ENCODE peak calls at places on chromosomes 3 and 15, in nine cellular contexts. L is heart right ventricle, N is IMR-90, U is AG10803, H is fibroblast of the aortic adventitia, Q is choroid plexus epithelial cell, B is left lung, P is cardiac muscle cell, X is GM12865. M is an unnamed sample.

GRCh38 chr15:80371924-80372323 is 32.3 kb upstream of the ARNT2 start:
- DNase-seq in X (no peak), P (no peak), L (no peak), B (no peak), U (no peak), H (no peak), N (no peak), Q (no peak), M (no peak)

GRCh38 chr3:10977864-10978510 is 14.6 kb upstream of the SLC6A1 start:
- DNase-seq in H (no peak), L (no peak), X (no peak), B (no peak), Q (peak; percentile 83), N (peak; percentile 1), P (peak; percentile 4), U (peak; percentile 61), M (no peak)

GRCh38 chr3:20023663-20024417 is 11.8 kb upstream of the PP2D1 start:
- DNase-seq in Q (no peak), B (peak; percentile 36), P (peak; percentile 21), L (peak; percentile 36), X (no peak), N (no peak), H (no peak), U (no peak), M (no peak)

GRCh38 chr3:106457278-106458210 is 588.7 kb upstream of the CBLB start:
- DNase-seq in L (peak; percentile 24), Q (peak; percentile 84), B (peak; percentile 48), U (peak; percentile 97), X (peak; percentile 82), H (peak; percentile 95), N (peak; percentile 90), P (peak; percentile 79), M (peak; percentile 88)

GRCh38 chr3:181824961-181825360 is 113.2 kb downstream of the SOX2 start:
- DNase-seq in Q (no peak), B (no peak), X (no peak), L (no peak), U (no peak), P (no peak), H (no peak), N (no peak), M (no peak)

GRCh38 chr15:31973197-31973596 is 57.1 kb upstream of the CHRNA7 start:
- DNase-seq in P (no peak), X (no peak), Q (no peak), L (no peak), B (no peak), N (no peak), H (no peak), U (no peak), M (no peak)

GRCh38 chr15:58387130-58387529 is 44.7 kb upstream of the LIPC start:
- DNase-seq in U (peak; percentile 72), H (peak; percentile 88), X (no peak), N (peak; percentile 84), B (no peak), L (no peak), Q (peak; percentile 51), P (peak; percentile 46), M (peak; percentile 28)

GRCh38 chr3:192817053-192817452 is 89.7 kb upstream of the FGF12 start:
- DNase-seq in H (peak; percentile 65), Q (peak; percentile 75), U (peak; percentile 66), N (peak; percentile 86), B (no peak), P (no peak), X (peak; percentile 61), L (no peak), M (peak; percentile 53)

GRCh38 chr15:26738996-26739395 is 33.9 kb downstream of the GABRB3 start:
- DNase-seq in Q (no peak), P (no peak), X (no peak), N (no peak), U (no peak), H (no peak), B (no peak), L (no peak), M (no peak)

GRCh38 chr15:95485367-95485766 is 845.1 kb upstream of the NR2F2 start:
- DNase-seq in P (no peak), L (no peak), N (no peak), X (no peak), H (no peak), Q (no peak), U (no peak), B (no peak), M (no peak)

GRCh38 chr3:53700441-53700840 is 145.8 kb downstream of the CHDH start:
- DNase-seq in H (no peak), B (no peak), L (no peak), N (no peak), X (no peak), P (no peak), U (no peak), Q (no peak), M (no peak)

GRCh38 chr3:175193815-175194518 is 334.8 kb downstream of the NAALADL2 start:
- DNase-seq in U (peak; percentile 37), N (peak; percentile 60), H (peak; percentile 53), Q (peak; percentile 54), X (peak; percentile 16), L (no peak), P (no peak), B (no peak), M (peak; percentile 27)

GRCh38 chr15:78634251-78635145 is 6.5 kb downstream of the CHRNB4 start:
- DNase-seq in H (no peak), U (no peak), B (no peak), Q (no peak), P (no peak), L (no peak), X (no peak), N (no peak), M (no peak)

GRCh38 chr3:152192050-152192449 is 76.7 kb upstream of the MBNL1 start:
- DNase-seq in H (no peak), Q (no peak), L (no peak), U (no peak), P (no peak), X (no peak), N (no peak), B (no peak), M (no peak)

GRCh38 chr3:127694467-127695215 is 21.9 kb downstream of the ABTB1 start:
- DNase-seq in N (peak; percentile 20), B (no peak), L (peak; percentile 71), X (peak; percentile 59), H (no peak), U (peak; percentile 27), Q (no peak), P (no peak), M (no peak)
- TF ChIP-seq CTCF in N (no peak), B (no peak), L (peak; percentile 44), X (peak; percentile 27), H (peak; percentile 33), U (peak; percentile 36), Q (peak; percentile 33), P (peak; percentile 14), M (peak; percentile 37)

GRCh38 chr3:136251511-136251910 is 1.4 kb downstream of the PCCB start:
- DNase-seq in L (no peak), X (no peak), B (no peak), Q (no peak), U (no peak), H (peak; percentile 3), N (no peak), P (no peak), M (no peak)

GRCh38 chr3:136249091-136249490 is 1.0 kb upstream of the PCCB start:
- DNase-seq in L (no peak), B (no peak), Q (no peak), X (no peak), N (no peak), H (no peak), U (no peak), P (no peak), M (no peak)

GRCh38 chr3:136249593-136250225 is 431 bp upstream of the PCCB start:
- DNase-seq in P (no peak), U (no peak), B (no peak), X (peak; percentile 44), N (no peak), Q (no peak), H (no peak), L (no peak), M (no peak)

GRCh38 chr3:136250226-136250861 is at the start of gene PCCB:
- DNase-seq in N (peak; percentile 93), U (peak; percentile 91), Q (peak; percentile 96), B (peak; percentile 95), P (peak; percentile 96), H (peak; percentile 93), X (peak; percentile 98), L (peak; percentile 95), M (peak; percentile 63)

DNA sequence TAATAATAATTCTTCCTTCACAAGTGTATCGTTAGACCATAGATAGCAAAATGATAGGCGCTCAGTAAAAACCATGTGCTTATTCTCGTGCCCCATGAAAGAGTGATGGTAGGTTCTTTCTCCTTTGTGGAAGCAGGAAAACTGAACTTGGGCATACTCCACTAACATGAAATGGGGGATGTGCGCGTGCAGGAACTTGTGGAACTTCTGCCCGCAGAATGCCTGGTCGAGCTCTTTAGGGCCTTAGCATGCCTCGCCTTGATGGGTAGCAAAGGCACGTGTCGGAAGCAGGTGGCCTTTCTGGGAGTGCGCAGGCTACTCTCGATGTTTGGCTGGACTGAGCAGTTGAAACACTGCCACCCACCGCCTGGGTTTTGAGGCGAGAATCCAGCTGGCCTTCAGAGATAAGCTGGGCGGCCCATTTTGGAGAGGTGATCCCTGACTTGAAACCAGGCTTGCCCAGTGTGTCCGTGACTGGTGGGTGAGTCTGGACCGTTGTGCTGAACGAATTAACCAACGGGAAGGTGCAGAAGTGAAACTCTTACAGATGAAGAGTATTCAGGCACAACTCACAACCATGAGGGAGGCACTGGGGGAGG is 821 bp downstream of the PCCB start:
- DNase-seq in B (peak; percentile 77), U (peak; percentile 57), L (peak; percentile 51), H (peak; percentile 71), Q (peak; percentile 56), P (peak; percentile 61), X (peak; percentile 84), N (peak; percentile 47), M (peak; percentile 8)
- H3K4me3 ChIP-seq in B (peak overlapping the region; percentile 78), U (peak overlapping the region; percentile 77), L (peak overlapping the region; percentile 82), H (peak overlapping the region; percentile 82), Q (peak overlapping the region; percentile 92), P (peak overlapping the region; percentile 49), X (peak overlapping the region; percentile 84), N (peak overlapping the region; percentile 85), M (peak overlapping the region; percentile 58)

DNA sequence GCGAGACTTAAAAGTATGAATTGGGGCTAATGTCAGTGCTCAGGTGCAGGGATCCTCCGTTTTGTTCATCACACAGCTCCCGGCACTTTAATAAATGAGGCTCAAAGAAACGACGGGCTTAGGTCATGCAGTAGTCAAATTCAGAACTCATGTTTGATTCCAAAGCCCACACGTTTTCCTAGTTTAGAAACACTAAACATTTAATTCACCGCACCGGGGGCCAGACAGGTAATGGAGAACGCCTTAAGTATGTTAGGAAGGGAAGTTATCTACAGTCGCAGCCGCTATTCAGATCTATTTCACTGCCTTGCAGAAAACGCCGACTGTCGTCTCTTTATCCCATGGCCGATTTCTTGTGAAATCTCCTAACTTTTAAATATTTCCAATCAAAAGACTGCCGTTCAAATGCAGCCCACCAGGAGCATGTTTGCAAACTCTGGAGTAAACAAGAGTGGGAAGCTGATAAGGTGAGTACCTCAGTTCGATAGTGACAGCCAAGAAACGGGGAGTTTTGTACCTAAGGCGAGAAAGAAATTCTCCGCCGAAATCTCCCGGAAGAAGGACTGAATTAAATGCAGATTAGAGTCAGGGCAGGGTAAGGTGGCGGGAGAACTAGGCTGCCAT is 569 bp downstream of the HIGD2B start:
- DNase-seq in N (peak; percentile 1), B (no peak), U (no peak), P (no peak), H (no peak), X (no peak), Q (no peak), L (no peak), M (no peak)
- TF ChIP-seq CTCF in N (no peak), B (no peak), U (peak; percentile 7), P (peak; percentile 6), H (no peak), X (no peak), Q (peak; percentile 8), L (no peak), M (no peak)

GRCh38 chr15:39803016-39803415 is 20.4 kb upstream of the FSIP1 start:
- DNase-seq in L (no peak), U (no peak), X (no peak), Q (no peak), P (no peak), N (no peak), B (no peak), H (no peak), M (no peak)
- H3K4me3 ChIP-seq in L (no peak overlapping the region), U (no peak overlapping the region), X (no peak overlapping the region), Q (no peak overlapping the region), P (no peak overlapping the region), N (no peak overlapping the region), B (no peak overlapping the region), H (no peak overlapping the region), M (no peak overlapping the region)

M was measured in AG09309.